ENCODE peak calls at places on chromosomes 11 and 22, in six cellular contexts. One of them, this sample, is unnamed.

GRCh38 chr11:95296165-95296564 is 65.2 kb upstream of the SESN3 start:
- DNase-seq in NCI-H460: no peak
- DNase-seq in amniotic stem cell: no peak
- DNase-seq in HL-60: no peak
- DNase-seq in epithelial cell of esophagus: no peak
- DNase-seq in NCI-H1105: peak
- DNase-seq in this sample: no peak

GRCh38 chr11:77311701-77312100 is 10.2 kb upstream of the GDPD4 start:
- DNase-seq in NCI-H1105: no peak
- DNase-seq in NCI-H460: no peak
- DNase-seq in HL-60: no peak
- DNase-seq in amniotic stem cell: no peak
- DNase-seq in epithelial cell of esophagus: no peak
- DNase-seq in this sample: no peak

GRCh38 chr22:28923826-28924732 is 40.7 kb downstream of the ZNRF3 start:
- DNase-seq in amniotic stem cell: no peak
- DNase-seq in NCI-H460: no peak
- DNase-seq in NCI-H1105: peak
- DNase-seq in HL-60: no peak
- DNase-seq in epithelial cell of esophagus: peak
- DNase-seq in this sample: no peak

GRCh38 chr11:65452806-65453490 is 30.4 kb downstream of the NEAT1 start:
- DNase-seq in HL-60: no peak
- DNase-seq in NCI-H460: no peak
- DNase-seq in epithelial cell of esophagus: peak
- DNase-seq in amniotic stem cell: peak
- DNase-seq in NCI-H1105: no peak
- DNase-seq in this sample: peak

GRCh38 chr11:18115360-18116127 is 9.7 kb upstream of the SAAL1 start:
- DNase-seq in NCI-H460: peak
- DNase-seq in epithelial cell of esophagus: peak
- DNase-seq in amniotic stem cell: no peak
- DNase-seq in HL-60: peak
- DNase-seq in NCI-H1105: peak
- DNase-seq in this sample: peak

GRCh38 chr11:1600626-1601025 is 2.5 kb upstream of the KRTAP5-2 start:
- DNase-seq in NCI-H460: no peak
- DNase-seq in NCI-H1105: no peak
- DNase-seq in epithelial cell of esophagus: no peak
- DNase-seq in amniotic stem cell: no peak
- DNase-seq in HL-60: no peak
- DNase-seq in this sample: no peak

GRCh38 chr11:110764485-110764884 is 52.2 kb upstream of the ARHGAP20 start:
- DNase-seq in NCI-H1105: no peak
- DNase-seq in NCI-H460: no peak
- DNase-seq in amniotic stem cell: no peak
- DNase-seq in epithelial cell of esophagus: no peak
- DNase-seq in HL-60: no peak
- DNase-seq in this sample: no peak

GRCh38 chr11:2342981-2343380 is 34.1 kb upstream of the CD81 start:
- DNase-seq in amniotic stem cell: no peak
- DNase-seq in NCI-H1105: no peak
- DNase-seq in NCI-H460: no peak
- DNase-seq in epithelial cell of esophagus: no peak
- DNase-seq in HL-60: no peak
- DNase-seq in this sample: no peak

GRCh38 chr11:108666373-108666772 is 1.5 kb downstream of the DDX10 start:
- DNase-seq in epithelial cell of esophagus: no peak
- DNase-seq in amniotic stem cell: no peak
- DNase-seq in NCI-H460: no peak
- DNase-seq in HL-60: no peak
- DNase-seq in NCI-H1105: no peak
- DNase-seq in this sample: peak

GRCh38 chr11:115379528-115379927 is 124.7 kb downstream of the CADM1 start:
- DNase-seq in NCI-H1105: no peak
- DNase-seq in epithelial cell of esophagus: no peak
- DNase-seq in HL-60: no peak
- DNase-seq in amniotic stem cell: no peak
- DNase-seq in NCI-H460: no peak
- DNase-seq in this sample: no peak

GRCh38 chr22:29621761-29622526 is 18.5 kb downstream of the NF2 start:
- DNase-seq in NCI-H1105: no peak
- DNase-seq in epithelial cell of esophagus: peak
- DNase-seq in HL-60: peak
- DNase-seq in amniotic stem cell: peak
- DNase-seq in NCI-H460: peak
- DNase-seq in this sample: peak

GRCh38 chr11:762421-763072 is 14.7 kb downstream of the GATD1 start:
- DNase-seq in NCI-H460: peak
- DNase-seq in HL-60: peak
- DNase-seq in NCI-H1105: no peak
- DNase-seq in epithelial cell of esophagus: peak
- DNase-seq in amniotic stem cell: peak
- DNase-seq in this sample: peak

GRCh38 chr22:37015587-37015878 is 3.7 kb downstream of the TST start:
- DNase-seq in NCI-H460: no peak
- DNase-seq in epithelial cell of esophagus: no peak
- DNase-seq in NCI-H1105: no peak
- DNase-seq in HL-60: no peak
- DNase-seq in amniotic stem cell: no peak
- DNase-seq in this sample: no peak

GRCh38 chr11:70200212-70200844 is 2.8 kb upstream of the FADD start:
- DNase-seq in amniotic stem cell: no peak
- DNase-seq in HL-60: no peak
- DNase-seq in NCI-H460: no peak
- DNase-seq in epithelial cell of esophagus: no peak
- DNase-seq in NCI-H1105: no peak
- DNase-seq in this sample: no peak

GRCh38 chr22:30422481-30423295 is 2.9 kb upstream of the MTFP1 start:
- DNase-seq in NCI-H460: peak
- DNase-seq in epithelial cell of esophagus: peak
- DNase-seq in amniotic stem cell: peak
- DNase-seq in HL-60: peak
- DNase-seq in NCI-H1105: peak
- DNase-seq in this sample: peak

GRCh38 chr22:42714768-42715430 is 5.8 kb downstream of the A4GALT start:
- DNase-seq in amniotic stem cell: no peak
- DNase-seq in NCI-H460: no peak
- DNase-seq in HL-60: no peak
- DNase-seq in epithelial cell of esophagus: no peak
- DNase-seq in NCI-H1105: no peak
- DNase-seq in this sample: peak

GRCh38 chr11:2293396-2294339 is 8.1 kb downstream of the C11orf21 start:
- DNase-seq in NCI-H1105: no peak
- DNase-seq in amniotic stem cell: no peak
- DNase-seq in HL-60: peak
- DNase-seq in epithelial cell of esophagus: no peak
- DNase-seq in NCI-H460: no peak
- DNase-seq in this sample: no peak

GRCh38 chr11:120893431-120894206 is 130.3 kb upstream of the TBCEL start:
- DNase-seq in HL-60: no peak
- DNase-seq in amniotic stem cell: no peak
- DNase-seq in NCI-H1105: no peak
- DNase-seq in NCI-H460: no peak
- DNase-seq in epithelial cell of esophagus: peak
- DNase-seq in this sample: no peak

GRCh38 chr11:2572491-2573239 is 127.1 kb downstream of the KCNQ1OT1 start:
- DNase-seq in epithelial cell of esophagus: no peak
- DNase-seq in NCI-H460: no peak
- DNase-seq in NCI-H1105: no peak
- DNase-seq in HL-60: no peak
- DNase-seq in amniotic stem cell: no peak
- DNase-seq in this sample: no peak

GRCh38 chr11:18987454-18988231 is 48.4 kb upstream of the MRGPRX1 start:
- DNase-seq in epithelial cell of esophagus: peak
- DNase-seq in NCI-H1105: no peak
- DNase-seq in NCI-H460: no peak
- DNase-seq in HL-60: no peak
- DNase-seq in amniotic stem cell: no peak
- DNase-seq in this sample: no peak

GRCh38 chr22:37079668-37080171 is 28.2 kb downstream of the KCTD17 start:
- DNase-seq in HL-60: peak
- DNase-seq in NCI-H1105: no peak
- DNase-seq in NCI-H460: no peak
- DNase-seq in amniotic stem cell: no peak
- DNase-seq in epithelial cell of esophagus: no peak
- DNase-seq in this sample: peak

GRCh38 chr22:27397948-27398330 is 403.6 kb downstream of the MN1 start:
- DNase-seq in amniotic stem cell: no peak
- DNase-seq in epithelial cell of esophagus: no peak
- DNase-seq in NCI-H460: no peak
- DNase-seq in NCI-H1105: no peak
- DNase-seq in HL-60: no peak
- DNase-seq in this sample: no peak

GRCh38 chr11:76292583-76293188 is 86.4 kb upstream of the WNT11 start:
- DNase-seq in amniotic stem cell: no peak
- DNase-seq in NCI-H460: no peak
- DNase-seq in HL-60: no peak
- DNase-seq in NCI-H1105: no peak
- DNase-seq in epithelial cell of esophagus: no peak
- DNase-seq in this sample: no peak

GRCh38 chr11:79092791-79093313 is 348.0 kb downstream of the TENM4 start:
- DNase-seq in HL-60: peak
- DNase-seq in amniotic stem cell: peak
- DNase-seq in NCI-H1105: no peak
- DNase-seq in epithelial cell of esophagus: peak
- DNase-seq in NCI-H460: no peak
- DNase-seq in this sample: peak

GRCh38 chr22:30830907-30831306 is 136.2 kb downstream of the OSBP2 start:
- DNase-seq in epithelial cell of esophagus: peak
- DNase-seq in NCI-H1105: no peak
- DNase-seq in NCI-H460: peak
- DNase-seq in amniotic stem cell: peak
- DNase-seq in HL-60: no peak
- DNase-seq in this sample: peak

GRCh38 chr22:49290286-49290685 is 537.4 kb downstream of the BRD1 start:
- DNase-seq in epithelial cell of esophagus: no peak
- DNase-seq in NCI-H460: no peak
- DNase-seq in HL-60: no peak
- DNase-seq in amniotic stem cell: no peak
- DNase-seq in NCI-H1105: no peak
- DNase-seq in this sample: no peak

GRCh38 chr11:94755494-94755893 is 12.7 kb upstream of the AMOTL1 start:
- DNase-seq in HL-60: no peak
- DNase-seq in NCI-H1105: no peak
- DNase-seq in epithelial cell of esophagus: no peak
- DNase-seq in NCI-H460: no peak
- DNase-seq in amniotic stem cell: no peak
- DNase-seq in this sample: no peak

GRCh38 chr11:65113361-65113756 is 1.7 kb downstream of the TM7SF2 start:
- DNase-seq in epithelial cell of esophagus: no peak
- DNase-seq in NCI-H460: no peak
- DNase-seq in NCI-H1105: no peak
- DNase-seq in amniotic stem cell: no peak
- DNase-seq in HL-60: no peak
- DNase-seq in this sample: no peak

GRCh38 chr22:41096841-41097240 is 4.4 kb downstream of the EP300 start:
- DNase-seq in NCI-H1105: no peak
- DNase-seq in HL-60: no peak
- DNase-seq in NCI-H460: no peak
- DNase-seq in amniotic stem cell: no peak
- DNase-seq in epithelial cell of esophagus: no peak
- DNase-seq in this sample: no peak

GRCh38 chr11:13465909-13466371 is 2.9 kb upstream of the BTBD10 start:
- DNase-seq in NCI-H1105: no peak
- DNase-seq in NCI-H460: no peak
- DNase-seq in HL-60: no peak
- DNase-seq in amniotic stem cell: no peak
- DNase-seq in epithelial cell of esophagus: peak
- DNase-seq in this sample: peak

GRCh38 chr22:36775589-36775965 is 342 bp downstream of the IFT27 start:
- DNase-seq in epithelial cell of esophagus: no peak
- DNase-seq in amniotic stem cell: no peak
- DNase-seq in NCI-H1105: peak
- DNase-seq in HL-60: no peak
- DNase-seq in NCI-H460: no peak
- DNase-seq in this sample: peak

GRCh38 chr11:587978-588380 is 11.7 kb downstream of the PHRF1 start:
- DNase-seq in HL-60: peak
- DNase-seq in NCI-H460: no peak
- DNase-seq in epithelial cell of esophagus: no peak
- DNase-seq in NCI-H1105: no peak
- DNase-seq in amniotic stem cell: no peak
- DNase-seq in this sample: peak

GRCh38 chr22:40215266-40215665 is 37.5 kb downstream of the TNRC6B start:
- DNase-seq in NCI-H1105: no peak
- DNase-seq in NCI-H460: no peak
- DNase-seq in HL-60: peak
- DNase-seq in amniotic stem cell: no peak
- DNase-seq in epithelial cell of esophagus: peak
- DNase-seq in this sample: peak

GRCh38 chr11:6455070-6455469 is 14.3 kb upstream of the HPX start:
- DNase-seq in NCI-H1105: peak
- DNase-seq in HL-60: no peak
- DNase-seq in epithelial cell of esophagus: no peak
- DNase-seq in NCI-H460: no peak
- DNase-seq in amniotic stem cell: no peak
- DNase-seq in this sample: no peak

GRCh38 chr11:57471496-57471895 is 11.2 kb downstream of the RTN4RL2 start:
- DNase-seq in amniotic stem cell: no peak
- DNase-seq in HL-60: no peak
- DNase-seq in NCI-H1105: no peak
- DNase-seq in NCI-H460: no peak
- DNase-seq in epithelial cell of esophagus: no peak
- DNase-seq in this sample: no peak